ENCODE peak calls at places on chromosomes 7 and 10, in ten cellular contexts. P is neural crest cell, N is glutamatergic neuron, A is GM13976, G is bronchial epithelial cell, E is MCF 10A, D is endothelial cell, K is uterus, S is PC-3, J is psoas muscle. F is an unnamed sample.

GRCh38 chr7:45885264-45885882 is 2.9 kb upstream of the IGFBP1 start:
- DNase-seq in P (no peak), N (no peak), A (no peak), G (peak), E (peak), D (no peak), K (no peak), S (peak), J (no peak), F (no peak)

GRCh38 chr10:78045237-78045636 is 11.6 kb downstream of the RPS24 start:
- DNase-seq in P (no peak), N (no peak), A (peak), G (no peak), E (no peak), D (no peak), K (no peak), S (peak), J (no peak), F (no peak)

GRCh38 chr7:122038904-122039303 is 105.1 kb downstream of the AASS start:
- DNase-seq in P (no peak), N (no peak), A (peak), G (peak), E (no peak), D (no peak), K (no peak), S (peak), J (no peak), F (no peak)

GRCh38 chr7:28629216-28629848 is 217.0 kb downstream of the CREB5 start:
- DNase-seq in P (no peak), N (no peak), A (no peak), G (peak), E (no peak), D (no peak), K (peak), S (peak), J (peak), F (no peak)

GRCh38 chr10:16848562-16849154 is 31.4 kb upstream of the RSU1 start:
- DNase-seq in P (no peak), N (no peak), A (no peak), G (peak), E (peak), D (no peak), K (no peak), S (no peak), J (peak), F (peak)

GRCh38 chr10:49183596-49184542 is 4.3 kb downstream of the TMEM273 start:
- DNase-seq in P (no peak), N (no peak), A (no peak), G (no peak), E (no peak), D (no peak), K (no peak), S (no peak), J (no peak), F (no peak)

GRCh38 chr7:154698726-154699291 is 304.1 kb downstream of the PAXIP1 start:
- DNase-seq in P (peak), N (no peak), A (no peak), G (no peak), E (no peak), D (peak), K (no peak), S (no peak), J (no peak), F (no peak)

GRCh38 chr7:50610521-50611277 is 45.5 kb upstream of the DDC start:
- DNase-seq in P (no peak), N (no peak), A (no peak), G (peak), E (peak), D (no peak), K (no peak), S (peak), J (no peak), F (no peak)

GRCh38 chr10:112362833-112363232 is 11.1 kb upstream of the ACSL5 start:
- DNase-seq in P (no peak), N (no peak), A (no peak), G (no peak), E (peak), D (no peak), K (no peak), S (no peak), J (peak), F (peak)

GRCh38 chr7:106393564-106393963 is 108.8 kb upstream of the NAMPT start:
- DNase-seq in P (no peak), N (no peak), A (no peak), G (peak), E (no peak), D (no peak), K (no peak), S (no peak), J (no peak), F (no peak)

GRCh38 chr7:105014725-105015630 is 973 bp downstream of the KMT2E start:
- DNase-seq in P (peak), N (no peak), A (peak), G (peak), E (peak), D (peak), K (peak), S (peak), J (no peak), F (peak)

GRCh38 chr7:106704000-106704840 is 43.3 kb upstream of the CCDC71L start:
- DNase-seq in P (no peak), N (no peak), A (peak), G (no peak), E (no peak), D (no peak), K (no peak), S (no peak), J (no peak), F (no peak)

GRCh38 chr7:50665403-50666123 is 100.4 kb upstream of the DDC start:
- DNase-seq in P (no peak), N (no peak), A (no peak), G (no peak), E (peak), D (no peak), K (no peak), S (no peak), J (peak), F (peak)

GRCh38 chr7:148290451-148291005 is 300.0 kb upstream of the C7orf33 start:
- DNase-seq in P (no peak), N (no peak), A (no peak), G (no peak), E (no peak), D (no peak), K (no peak), S (no peak), J (no peak), F (no peak)

GRCh38 chr10:114206902-114207301 is 27.7 kb downstream of the TDRD1 start:
- DNase-seq in P (no peak), N (no peak), A (no peak), G (peak), E (no peak), D (no peak), K (no peak), S (no peak), J (no peak), F (no peak)

GRCh38 chr10:114212153-114212552 is 26.9 kb upstream of the VWA2 start:
- DNase-seq in P (no peak), N (no peak), A (no peak), G (no peak), E (no peak), D (no peak), K (no peak), S (no peak), J (no peak), F (no peak)

GRCh38 chr10:114208351-114208750 is 29.2 kb downstream of the TDRD1 start:
- DNase-seq in P (no peak), N (no peak), A (no peak), G (no peak), E (no peak), D (no peak), K (no peak), S (no peak), J (no peak), F (no peak)

GRCh38 chr10:114207349-114207748 is 28.2 kb downstream of the TDRD1 start:
- DNase-seq in P (no peak), N (no peak), A (no peak), G (no peak), E (no peak), D (no peak), K (no peak), S (no peak), J (no peak), F (no peak)
- TF ChIP-seq CTCF in P (no peak), N (no peak), A (no peak), G (no peak), E (no peak), D (no peak), K (no peak), S (no peak), J (no peak), F (no peak)

DNA sequence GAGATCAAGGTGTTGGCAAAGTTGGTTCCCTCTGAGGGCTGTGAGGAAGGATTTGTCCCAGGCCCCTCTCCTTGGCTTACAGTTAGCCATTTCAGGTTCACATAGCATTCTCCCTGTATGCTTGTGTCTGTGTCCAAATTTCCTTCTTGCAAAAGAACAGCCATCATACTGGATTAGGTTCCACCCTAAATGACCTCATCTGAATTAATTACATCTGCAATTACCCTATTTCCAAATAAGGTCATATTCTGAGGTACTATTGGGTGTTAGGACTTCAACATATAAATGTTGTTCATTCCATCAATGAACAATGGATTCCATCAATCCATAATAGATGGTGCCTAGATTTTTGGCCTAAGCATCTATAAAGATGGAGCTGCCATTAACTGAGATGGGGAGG is 16.2 kb upstream of the LRRC17 start:
- DNase-seq in P (no peak), N (no peak), A (no peak), G (no peak), E (no peak), D (no peak), K (no peak), S (no peak), J (no peak), F (no peak)
- TF ChIP-seq CTCF in P (no peak), N (no peak), A (no peak), G (no peak), E (no peak), D (no peak), K (no peak), S (no peak), J (no peak), F (no peak)

DNA sequence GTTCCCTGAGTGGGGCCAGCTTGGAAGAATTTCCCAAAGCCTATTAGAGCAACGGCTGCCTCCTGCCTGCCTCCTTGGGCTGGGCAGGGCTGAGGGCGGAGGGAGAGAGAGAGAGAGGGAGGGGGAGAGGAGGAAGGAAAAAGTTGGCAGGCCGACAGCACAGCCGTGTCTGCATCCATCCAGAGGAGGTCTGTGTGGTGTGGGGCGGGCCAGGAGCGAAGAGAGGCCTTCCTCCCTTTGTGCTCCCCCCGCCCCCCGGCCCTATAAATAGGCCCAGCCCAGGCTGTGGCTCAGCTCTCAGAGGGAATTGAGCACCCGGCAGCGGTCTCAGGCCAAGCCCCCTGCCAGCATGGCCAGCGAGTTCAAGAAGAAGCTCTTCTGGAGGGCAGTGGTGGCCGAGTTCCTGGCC is at the start of gene AQP1:
- DNase-seq in P (no peak), N (no peak), A (no peak), G (no peak), E (no peak), D (no peak), K (peak), S (no peak), J (peak), F (peak)
- TF ChIP-seq CTCF in P (no peak), N (no peak), A (no peak), G (no peak), E (no peak), D (no peak), K (no peak), S (no peak), J (no peak), F (no peak)

GRCh38 chr10:133403359-133403758 is 9.4 kb downstream of the MTG1 start:
- DNase-seq in P (no peak), N (no peak), A (no peak), G (no peak), E (no peak), D (no peak), K (no peak), S (no peak), J (no peak), F (no peak)
- TF ChIP-seq CTCF in P (no peak), N (no peak), A (no peak), G (no peak), E (no peak), D (no peak), K (no peak), S (no peak), J (no peak), F (no peak)

DNA sequence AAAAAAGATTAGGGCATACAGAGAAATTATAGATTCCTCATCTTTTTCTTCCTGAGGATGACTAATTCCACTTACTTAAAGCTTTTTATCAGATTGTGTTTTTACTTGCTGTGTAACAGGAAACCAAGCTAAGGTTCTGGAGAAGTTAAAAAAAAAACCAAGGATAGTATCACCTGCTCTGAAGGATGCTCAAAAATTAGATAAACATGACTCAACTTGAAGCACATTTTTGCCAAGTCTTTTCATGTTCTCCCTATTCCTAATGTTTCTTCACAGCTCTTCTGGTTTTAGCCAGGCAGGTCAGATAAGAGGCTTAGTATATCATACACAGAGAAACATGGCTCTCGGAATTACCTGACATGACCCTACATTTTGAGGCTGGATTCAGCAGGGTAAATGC is 90.3 kb downstream of the CPEB3 start:
- DNase-seq in P (no peak), N (no peak), A (no peak), G (peak), E (peak), D (no peak), K (no peak), S (peak), J (no peak), F (no peak)
- TF ChIP-seq CTCF in P (no peak), N (no peak), A (no peak), G (no peak), E (no peak), D (no peak), K (no peak), S (no peak), J (no peak), F (no peak)

GRCh38 chr10:14617125-14617524 is 157.6 kb downstream of the FAM107B start:
- DNase-seq in P (no peak), N (no peak), A (no peak), G (peak), E (no peak), D (peak), K (no peak), S (no peak), J (no peak), F (no peak)

GRCh38 chr10:14621037-14621436 is 153.7 kb downstream of the FAM107B start:
- DNase-seq in P (no peak), N (no peak), A (no peak), G (no peak), E (no peak), D (no peak), K (no peak), S (no peak), J (no peak), F (no peak)

GRCh38 chr10:14618669-14619068 is 156.0 kb downstream of the FAM107B start:
- DNase-seq in P (no peak), N (no peak), A (no peak), G (no peak), E (no peak), D (no peak), K (no peak), S (no peak), J (no peak), F (no peak)

GRCh38 chr10:14616465-14616864 is 158.2 kb downstream of the FAM107B start:
- DNase-seq in P (no peak), N (no peak), A (no peak), G (no peak), E (no peak), D (no peak), K (no peak), S (no peak), J (no peak), F (no peak)

GRCh38 chr10:14617850-14618249 is 156.8 kb downstream of the FAM107B start:
- DNase-seq in P (no peak), N (no peak), A (no peak), G (peak), E (peak), D (no peak), K (no peak), S (peak), J (no peak), F (no peak)
- TF ChIP-seq CTCF in P (no peak), N (no peak), A (no peak), G (peak), E (no peak), D (no peak), K (no peak), S (no peak), J (no peak), F (peak)

GRCh38 chr10:122241836-122242235 is 29.3 kb upstream of the BTBD16 start:
- DNase-seq in P (no peak), N (no peak), A (no peak), G (no peak), E (no peak), D (no peak), K (no peak), S (no peak), J (no peak), F (peak)

GRCh38 chr10:122242266-122242665 is 28.8 kb upstream of the BTBD16 start:
- DNase-seq in P (no peak), N (no peak), A (no peak), G (no peak), E (no peak), D (no peak), K (no peak), S (no peak), J (no peak), F (no peak)

GRCh38 chr10:122240401-122240800 is 30.7 kb upstream of the BTBD16 start:
- DNase-seq in P (no peak), N (no peak), A (no peak), G (no peak), E (no peak), D (no peak), K (no peak), S (no peak), J (no peak), F (peak)

GRCh38 chr10:122237326-122237725 is 33.8 kb upstream of the BTBD16 start:
- DNase-seq in P (no peak), N (no peak), A (no peak), G (no peak), E (no peak), D (no peak), K (no peak), S (no peak), J (no peak), F (no peak)

DNA sequence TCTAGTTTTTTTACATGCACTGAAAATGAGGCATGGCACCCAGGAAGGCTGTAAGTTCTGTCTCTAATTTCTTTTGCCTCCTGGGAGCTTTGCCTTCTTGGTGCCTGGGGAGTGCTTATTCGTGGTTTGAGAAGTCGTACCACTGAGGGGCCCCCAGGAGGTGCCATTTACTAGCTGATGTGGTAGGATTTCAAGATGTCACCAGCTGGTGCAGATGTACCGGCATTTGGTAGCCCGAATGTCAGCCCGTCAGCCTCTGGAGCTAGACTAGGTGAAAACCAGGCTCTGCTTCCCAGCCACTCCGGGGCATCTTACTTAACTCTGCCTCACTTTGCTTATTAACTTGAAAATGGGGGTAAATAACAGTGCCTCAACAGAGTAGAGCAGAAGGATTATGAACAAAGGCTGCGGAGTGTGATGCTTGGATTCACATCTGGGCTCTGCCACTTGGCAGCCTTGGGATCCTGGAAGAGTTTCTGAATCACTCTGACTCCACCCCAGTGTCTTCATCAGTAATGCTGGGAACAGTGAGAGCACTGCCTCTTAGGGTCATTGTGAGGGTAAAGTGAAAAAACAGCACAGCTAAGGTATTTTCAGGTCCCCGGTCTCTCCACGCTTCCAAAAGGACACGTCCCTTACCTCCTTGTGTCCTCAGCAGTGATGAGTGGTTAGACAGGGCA is 31.4 kb upstream of the BTBD16 start:
- DNase-seq in P (no peak), N (no peak), A (no peak), G (no peak), E (no peak), D (no peak), K (no peak), S (no peak), J (no peak), F (peak)
- TF ChIP-seq CTCF in P (no peak), N (no peak), A (no peak), G (no peak), E (no peak), D (no peak), K (no peak), S (no peak), J (no peak), F (no peak)

F was measured in tibial artery.